ENCODE peak calls at places on chromosomes 16 and 17, in six cellular contexts. Q is CD8-positive, alpha-beta T cell; N is endodermal cell; D is neural progenitor cell; S is fibroblast of lung; V is ascending aorta. K is an unnamed sample.

GRCh38 chr17:57496382-57496781 is 240.1 kb downstream of the MSI2 start:
- DNase-seq in V (no peak), Q (no peak), D (no peak), N (no peak), S (no peak), K (no peak)

GRCh38 chr17:29147682-29148081 is 32.5 kb downstream of the MYO18A start:
- DNase-seq in V (no peak), Q (no peak), N (no peak), S (no peak), D (no peak), K (no peak)

GRCh38 chr16:188674-189073 is 8.4 kb downstream of the HBQ1 start:
- DNase-seq in Q (peak), V (no peak), S (no peak), D (no peak), N (no peak), K (no peak)

GRCh38 chr16:19090916-19091315 is 22.8 kb upstream of the ITPRIPL2 start:
- DNase-seq in N (no peak), V (no peak), D (no peak), S (no peak), Q (no peak), K (no peak)

GRCh38 chr16:57630402-57630787 is 2.0 kb downstream of the ADGRG1 start:
- DNase-seq in D (no peak), V (no peak), Q (no peak), N (peak), S (no peak), K (no peak)

GRCh38 chr16:19883296-19883951 is 1.2 kb downstream of the GPRC5B start:
- DNase-seq in D (peak), N (peak), S (peak), V (no peak), Q (no peak), K (no peak)

GRCh38 chr16:50537533-50538290 is 10.5 kb upstream of the NKD1 start:
- DNase-seq in V (no peak), D (no peak), S (no peak), Q (no peak), N (no peak), K (no peak)

GRCh38 chr16:2205967-2206313 is 686 bp downstream of the MLST8 start:
- DNase-seq in N (no peak), D (peak), S (no peak), V (no peak), Q (no peak), K (no peak)

GRCh38 chr16:19174478-19174877 is 6.4 kb downstream of the SYT17 start:
- DNase-seq in N (no peak), V (no peak), Q (no peak), S (no peak), D (no peak), K (no peak)

GRCh38 chr16:84141143-84141670 is 3.8 kb downstream of the HSDL1 start:
- DNase-seq in Q (no peak), V (no peak), D (no peak), S (no peak), N (no peak), K (no peak)

GRCh38 chr16:81066700-81067099 is 10.3 kb downstream of the C16orf46 start:
- DNase-seq in N (no peak), Q (no peak), V (no peak), S (no peak), D (no peak), K (no peak)

GRCh38 chr16:84339316-84339715 is 29.0 kb upstream of the ATP2C2 start:
- DNase-seq in V (no peak), Q (no peak), S (no peak), N (no peak), D (no peak), K (no peak)

GRCh38 chr16:11670171-11671131 is 2.2 kb downstream of the SNN start:
- DNase-seq in N (peak), S (no peak), Q (no peak), D (no peak), V (no peak), K (no peak)

GRCh38 chr16:27114006-27114405 is 47.3 kb downstream of the C16orf82 start:
- DNase-seq in S (no peak), V (no peak), D (no peak), N (no peak), Q (no peak), K (no peak)

GRCh38 chr17:38706625-38707298 is 1.7 kb downstream of the MLLT6 start:
- DNase-seq in D (peak), V (no peak), S (no peak), N (peak), Q (no peak), K (no peak)

GRCh38 chr17:43679911-43680310 is 18.2 kb upstream of the MEOX1 start:
- DNase-seq in V (no peak), S (no peak), N (no peak), Q (no peak), D (no peak), K (no peak)

GRCh38 chr16:87626401-87626800 is 24.1 kb downstream of the JPH3 start:
- DNase-seq in Q (no peak), D (no peak), N (no peak), S (no peak), V (no peak), K (no peak)

GRCh38 chr16:2339521-2340484 is 725 bp downstream of the ABCA3 start:
- DNase-seq in Q (peak), D (peak), S (peak), N (peak), V (no peak), K (peak)

GRCh38 chr16:8854298-8854948 is 14.4 kb downstream of the CARHSP1 start:
- DNase-seq in D (no peak), N (no peak), Q (no peak), V (no peak), S (no peak), K (peak)

GRCh38 chr17:35554668-35555067 is 6.0 kb downstream of the SLFN14 start:
- DNase-seq in S (no peak), N (no peak), D (no peak), V (no peak), Q (no peak), K (no peak)

GRCh38 chr17:79023886-79024771 is at the start of gene C1QTNF1:
- DNase-seq in S (peak), N (peak), Q (no peak), V (no peak), D (peak), K (no peak)

GRCh38 chr17:12438212-12438611 is 227.5 kb upstream of the MYOCD start:
- DNase-seq in Q (no peak), V (no peak), S (no peak), D (no peak), N (no peak), K (no peak)

GRCh38 chr17:35930211-35931065 is at the start of gene RDM1:
- DNase-seq in N (peak), S (peak), D (peak), V (no peak), Q (peak), K (peak)

GRCh38 chr16:23948949-23949392 is 113.2 kb downstream of the PRKCB start:
- DNase-seq in N (no peak), D (no peak), Q (peak), V (no peak), S (no peak), K (no peak)

GRCh38 chr17:2965621-2966275 is 97.7 kb downstream of the OR1D5 start:
- DNase-seq in Q (no peak), N (peak), D (no peak), S (peak), V (no peak), K (no peak)

GRCh38 chr16:82133798-82134197 is 36.2 kb downstream of the MPHOSPH6 start:
- DNase-seq in N (no peak), V (no peak), Q (no peak), S (no peak), D (no peak), K (no peak)

GRCh38 chr16:4370570-4371480 is 823 bp upstream of the VASN start:
- DNase-seq in V (peak), S (peak), N (no peak), Q (no peak), D (no peak), K (peak)

GRCh38 chr17:73142763-73143395 is 21.9 kb upstream of the SSTR2 start:
- DNase-seq in Q (no peak), V (no peak), N (no peak), S (no peak), D (no peak), K (no peak)

GRCh38 chr17:22507823-22508222 is 815.5 kb downstream of the KCNJ18 start:
- DNase-seq in V (no peak), N (no peak), D (no peak), S (no peak), Q (no peak), K (no peak)

GRCh38 chr17:43702636-43703035 is 40.9 kb upstream of the MEOX1 start:
- DNase-seq in Q (no peak), S (no peak), D (no peak), N (peak), V (no peak), K (no peak)

GRCh38 chr17:59357929-59358328 is 26.5 kb downstream of the YPEL2 start:
- DNase-seq in S (no peak), V (no peak), D (no peak), N (no peak), Q (no peak), K (no peak)

GRCh38 chr17:33038740-33039139 is 47.1 kb downstream of the SPACA3 start:
- DNase-seq in Q (no peak), D (peak), S (peak), V (no peak), N (peak), K (no peak)

GRCh38 chr17:29597361-29598172 is 4.6 kb downstream of the ANKRD13B start:
- DNase-seq in V (no peak), D (peak), Q (no peak), S (no peak), N (peak), K (no peak)

GRCh38 chr16:53821957-53822625 is 118.1 kb downstream of the FTO start:
- DNase-seq in S (peak), V (no peak), Q (no peak), D (no peak), N (no peak), K (no peak)

GRCh38 chr16:10197003-10197402 is 14.8 kb upstream of the GRIN2A start:
- DNase-seq in Q (no peak), S (no peak), V (no peak), D (no peak), N (no peak), K (no peak)

GRCh38 chr16:50718761-50719400 is 23.0 kb upstream of the CYLD start:
- DNase-seq in N (no peak), Q (no peak), V (no peak), D (no peak), S (no peak), K (no peak)

GRCh38 chr16:89744813-89745212 is 23.5 kb downstream of the ZNF276 start:
- DNase-seq in D (no peak), N (no peak), S (no peak), Q (no peak), V (no peak), K (no peak)

GRCh38 chr17:74759243-74759801 is 10.9 kb downstream of the NHERF1 start:
- DNase-seq in V (no peak), D (no peak), N (peak), S (no peak), Q (no peak), K (no peak)

GRCh38 chr16:14501331-14502255 is 128.5 kb downstream of the PARN start:
- DNase-seq in V (peak), S (peak), Q (no peak), N (peak), D (peak), K (peak)

GRCh38 chr16:28063047-28063521 is 430 bp downstream of the GSG1L start:
- DNase-seq in Q (no peak), D (peak), V (no peak), S (no peak), N (peak), K (no peak)

GRCh38 chr17:45660474-45660873 is 123.6 kb upstream of the CRHR1 start:
- DNase-seq in N (peak), S (no peak), Q (no peak), D (peak), V (no peak), K (no peak)
- TF ChIP-seq CTCF in N (no peak), S (no peak), Q (no peak), D (no peak), V (no peak), K (no peak)

GRCh38 chr17:21129023-21129681 is 2.4 kb downstream of the DHRS7B start:
- DNase-seq in D (no peak), V (no peak), N (no peak), Q (no peak), S (peak), K (no peak)
- TF ChIP-seq CTCF in D (peak), V (peak), N (peak), Q (no peak), S (peak), K (no peak)

DNA sequence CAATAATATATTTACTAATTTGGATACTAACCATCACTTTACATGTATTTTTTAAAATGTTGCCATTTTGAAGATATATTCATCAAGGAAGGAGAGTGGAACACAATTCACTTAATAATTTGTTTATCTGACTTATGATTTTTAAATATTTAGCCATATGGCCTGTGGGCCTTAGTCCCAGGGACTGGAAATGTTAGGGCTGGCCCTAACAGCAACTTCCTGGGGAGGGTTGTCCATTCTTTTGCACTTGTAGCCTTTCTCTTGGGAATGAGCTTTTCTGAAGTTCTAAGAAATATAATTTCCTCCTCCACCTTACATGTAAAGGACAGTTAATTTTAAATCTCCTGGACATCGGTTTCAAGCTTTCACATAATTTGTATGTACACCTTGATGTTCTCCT is 27.7 kb upstream of the WSB1 start:
- DNase-seq in D (no peak), Q (no peak), N (no peak), S (no peak), V (no peak), K (no peak)
- TF ChIP-seq CTCF in D (no peak), Q (no peak), N (no peak), S (no peak), V (no peak), K (no peak)

GRCh38 chr17:47741109-47741792 is 8.2 kb downstream of the TBX21 start:
- DNase-seq in N (no peak), Q (no peak), S (no peak), V (no peak), D (no peak), K (no peak)

GRCh38 chr17:47741793-47742145 is 8.7 kb downstream of the TBX21 start:
- DNase-seq in N (no peak), V (no peak), D (no peak), S (no peak), Q (no peak), K (no peak)

GRCh38 chr17:47744168-47745036 is 11.4 kb downstream of the TBX21 start:
- DNase-seq in V (no peak), S (no peak), N (no peak), Q (no peak), D (no peak), K (no peak)

GRCh38 chr17:47745037-47745380 is 12.0 kb downstream of the TBX21 start:
- DNase-seq in S (no peak), Q (no peak), N (no peak), D (no peak), V (no peak), K (no peak)

DNA sequence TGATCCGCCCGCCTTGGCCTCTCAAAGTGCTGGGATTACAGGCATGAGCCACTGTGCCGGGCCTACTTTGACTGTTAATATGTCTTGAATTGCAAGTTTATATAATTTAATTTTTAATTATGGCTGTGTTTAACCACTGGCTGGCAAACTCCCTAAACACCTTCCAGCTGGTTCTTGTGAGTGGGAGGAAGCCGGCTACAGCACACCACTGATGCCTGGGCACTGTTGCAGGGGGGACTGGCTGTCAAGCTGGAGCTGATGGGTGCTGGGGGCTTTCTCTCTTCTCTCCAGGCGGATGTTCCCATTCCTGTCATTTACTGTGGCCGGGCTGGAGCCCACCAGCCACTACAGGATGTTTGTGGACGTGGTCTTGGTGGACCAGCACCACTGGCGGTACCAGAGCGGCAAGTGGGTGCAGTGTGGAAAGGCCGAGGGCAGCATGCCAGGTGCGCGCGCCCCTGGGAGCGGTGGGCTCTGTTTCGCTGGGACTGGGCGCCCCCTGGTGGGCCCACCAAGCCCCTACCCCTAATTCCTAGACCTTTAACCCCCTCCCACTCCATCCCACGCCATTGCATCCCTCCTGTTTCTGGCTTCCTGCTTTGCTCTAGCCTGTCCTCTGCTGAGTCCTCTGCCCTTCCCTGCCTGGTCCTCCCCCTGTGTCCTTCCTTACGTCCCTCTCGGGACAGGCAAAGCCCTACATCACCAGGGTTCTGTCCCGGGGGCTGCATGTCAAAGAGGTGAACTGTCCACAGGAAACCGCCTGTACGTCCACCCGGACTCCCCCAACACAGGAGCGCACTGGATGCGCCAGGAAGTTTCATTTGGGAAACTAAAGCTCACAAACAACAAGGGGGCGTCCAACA is 9.5 kb downstream of the TBX21 start:
- DNase-seq in V (no peak), Q (no peak), D (peak), N (peak), S (no peak), K (no peak)
- TF ChIP-seq CTCF in V (no peak), Q (peak), D (peak), N (peak), S (peak), K (no peak)

DNA sequence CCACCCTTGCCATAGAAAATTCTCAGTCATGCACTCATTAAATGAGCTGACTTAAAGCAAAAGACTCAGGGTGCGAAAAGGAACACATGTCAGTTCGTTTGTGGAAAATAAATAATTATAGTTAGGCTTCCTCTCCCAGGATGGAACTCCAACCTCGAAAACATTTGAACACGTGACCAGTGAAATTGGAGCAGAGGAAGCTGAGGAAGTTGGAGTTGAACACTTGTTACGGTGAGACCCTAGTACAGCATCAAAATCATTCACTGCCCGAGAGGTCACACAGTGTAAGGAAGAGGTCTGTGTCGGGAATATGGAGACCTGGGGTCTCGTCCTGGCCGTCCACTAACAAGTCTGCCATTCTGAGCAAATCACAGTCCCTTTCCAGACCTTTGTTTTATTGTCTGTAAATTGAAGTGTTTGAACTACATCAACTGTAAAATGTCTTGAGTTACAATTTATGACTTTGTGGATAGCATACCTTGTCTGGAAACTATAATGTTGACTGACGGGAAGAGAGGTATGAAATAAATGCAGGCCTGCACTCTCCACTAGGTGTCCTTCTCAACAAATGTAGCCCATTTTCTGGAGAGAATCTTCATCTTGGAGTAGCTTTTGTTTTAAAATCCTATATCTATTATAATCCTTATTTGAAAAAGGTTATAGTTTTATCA is 7.7 kb downstream of the PSMD7 start:
- DNase-seq in V (no peak), D (no peak), S (no peak), Q (no peak), N (no peak), K (no peak)
- TF ChIP-seq CTCF in V (no peak), D (peak), S (peak), Q (peak), N (peak), K (no peak)

DNA sequence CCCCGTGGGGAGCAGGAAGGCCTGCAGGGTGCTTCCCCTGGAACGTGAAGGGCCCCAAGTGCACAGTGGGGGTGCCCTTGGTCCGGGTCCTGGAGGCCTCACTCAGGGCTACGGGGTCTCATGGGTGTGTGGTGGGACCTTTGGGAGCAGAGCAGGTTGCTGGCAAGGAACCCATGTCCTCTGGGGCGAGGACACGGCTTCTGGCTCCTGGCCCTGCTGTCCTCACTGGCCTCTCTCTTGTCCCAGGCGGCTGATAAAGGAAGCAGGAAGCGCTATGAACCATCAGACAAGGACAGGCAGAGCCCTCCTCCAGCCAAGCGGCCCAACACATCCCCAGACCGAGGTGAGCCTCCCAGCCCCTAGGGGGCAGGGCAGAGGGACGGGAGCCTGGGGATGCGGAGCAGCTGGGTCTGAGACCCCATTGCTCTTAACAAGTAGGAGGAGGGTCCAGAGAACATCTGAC is 9.8 kb upstream of the IL17C start:
- DNase-seq in S (no peak), V (no peak), Q (no peak), D (peak), N (peak), K (no peak)
- TF ChIP-seq CTCF in S (peak), V (no peak), Q (no peak), D (peak), N (peak), K (no peak)

GRCh38 chr17:47844814-47845453 is 3.9 kb upstream of the SCRN2 start:
- DNase-seq in N (no peak), Q (no peak), S (no peak), D (no peak), V (no peak), K (no peak)
- TF ChIP-seq CTCF in N (peak), Q (no peak), S (peak), D (peak), V (no peak), K (no peak)

K was measured in omental fat pad.